ENCODE peak calls at places on chromosomes 4 and X, in six cellular contexts. O is neural progenitor cell, V is lower leg skin, B is fibroblast of mammary gland, P is bronchial epithelial cell, A is Calu3. X is an unnamed sample.

GRCh38 chrX:69154051-69154450 is 11.2 kb downstream of the PJA1 start:
- DNase-seq in O (no peak), V (no peak), B (no peak), P (no peak), A (no peak), X (no peak)

GRCh38 chr4:184262901-184263300 is 45.2 kb upstream of the ENPP6 start:
- DNase-seq in O (no peak), V (peak), B (peak), P (peak), A (no peak), X (no peak)

GRCh38 chr4:116180056-116180690 is 905.2 kb downstream of the TRAM1L1 start:
- DNase-seq in O (peak), V (no peak), B (peak), P (peak), A (peak), X (no peak)

GRCh38 chr4:187276786-187277408 is 553.2 kb upstream of the FAT1 start:
- DNase-seq in O (no peak), V (no peak), B (peak), P (peak), A (no peak), X (no peak)

GRCh38 chr4:3864736-3865721 is 98.8 kb downstream of the ADRA2C start:
- DNase-seq in O (no peak), V (no peak), B (no peak), P (no peak), A (no peak), X (no peak)

GRCh38 chr4:78707793-78708192 is 68.4 kb upstream of the BMP2K start:
- DNase-seq in O (no peak), V (no peak), B (no peak), P (no peak), A (no peak), X (no peak)

GRCh38 chr4:163592207-163592606 is 97.7 kb downstream of the TMA16 start:
- DNase-seq in O (no peak), V (no peak), B (no peak), P (no peak), A (no peak), X (no peak)

GRCh38 chrX:120790118-120790517 is 85.5 kb downstream of the CT47B1 start:
- DNase-seq in O (peak), V (peak), B (peak), P (peak), A (peak), X (no peak)

GRCh38 chr4:74374561-74375327 is 9.8 kb downstream of the EREG start:
- DNase-seq in O (no peak), V (peak), B (peak), P (peak), A (peak), X (no peak)

GRCh38 chrX:12580548-12580947 is 210.7 kb upstream of the PRPS2 start:
- DNase-seq in O (no peak), V (no peak), B (no peak), P (peak), A (no peak), X (no peak)

GRCh38 chr4:141311805-141312204 is 91.1 kb downstream of the ZNF330 start:
- DNase-seq in O (no peak), V (no peak), B (no peak), P (no peak), A (no peak), X (no peak)

GRCh38 chr4:8077181-8078108 is 81.2 kb downstream of the ABLIM2 start:
- DNase-seq in O (no peak), V (no peak), B (no peak), P (no peak), A (no peak), X (no peak)

GRCh38 chrX:10011261-10011931 is 44.2 kb downstream of the CLDN34 start:
- DNase-seq in O (peak), V (no peak), B (no peak), P (peak), A (no peak), X (no peak)

GRCh38 chrX:41441934-41442823 is 5.0 kb upstream of the NYX start:
- DNase-seq in O (peak), V (peak), B (peak), P (peak), A (peak), X (peak)

GRCh38 chrX:155023907-155024833 is 1.6 kb upstream of the F8 start:
- DNase-seq in O (no peak), V (no peak), B (no peak), P (no peak), A (no peak), X (no peak)

GRCh38 chrX:42739771-42740170 is 38.2 kb downstream of the PPP1R2C start:
- DNase-seq in O (no peak), V (no peak), B (no peak), P (no peak), A (no peak), X (no peak)

GRCh38 chrX:32749075-32749474 is 462.3 kb downstream of the DMD start:
- DNase-seq in O (no peak), V (no peak), B (no peak), P (peak), A (no peak), X (no peak)

GRCh38 chr4:107131295-107131694 is 95.2 kb upstream of the DKK2 start:
- DNase-seq in O (no peak), V (no peak), B (peak), P (peak), A (no peak), X (no peak)

GRCh38 chr4:122701061-122701460 is 31.4 kb upstream of the BBS12 start:
- DNase-seq in O (no peak), V (no peak), B (no peak), P (peak), A (no peak), X (no peak)

GRCh38 chr4:153151535-153152452 is 52.4 kb upstream of the TRIM2 start:
- DNase-seq in O (peak), V (no peak), B (no peak), P (peak), A (peak), X (peak)

GRCh38 chr4:176671532-176671931 is 121.2 kb downstream of the VEGFC start:
- DNase-seq in O (no peak), V (no peak), B (no peak), P (no peak), A (no peak), X (no peak)

GRCh38 chrX:10254746-10255145 is 98.0 kb downstream of the CLCN4 start:
- DNase-seq in O (no peak), V (no peak), B (no peak), P (peak), A (peak), X (no peak)

GRCh38 chr4:123600921-123601904 is 204.6 kb downstream of the SPRY1 start:
- DNase-seq in O (no peak), V (no peak), B (no peak), P (no peak), A (no peak), X (no peak)

GRCh38 chrX:74272230-74272629 is 31.8 kb upstream of the ZCCHC13 start:
- DNase-seq in O (no peak), V (no peak), B (no peak), P (no peak), A (no peak), X (no peak)

GRCh38 chr4:174401471-174402130 is 117.9 kb downstream of the CEP44 start:
- DNase-seq in O (peak), V (no peak), B (no peak), P (no peak), A (no peak), X (no peak)

GRCh38 chr4:113646456-113646809 is 115.1 kb downstream of the CAMK2D start:
- DNase-seq in O (peak), V (no peak), B (peak), P (peak), A (no peak), X (no peak)

DNA sequence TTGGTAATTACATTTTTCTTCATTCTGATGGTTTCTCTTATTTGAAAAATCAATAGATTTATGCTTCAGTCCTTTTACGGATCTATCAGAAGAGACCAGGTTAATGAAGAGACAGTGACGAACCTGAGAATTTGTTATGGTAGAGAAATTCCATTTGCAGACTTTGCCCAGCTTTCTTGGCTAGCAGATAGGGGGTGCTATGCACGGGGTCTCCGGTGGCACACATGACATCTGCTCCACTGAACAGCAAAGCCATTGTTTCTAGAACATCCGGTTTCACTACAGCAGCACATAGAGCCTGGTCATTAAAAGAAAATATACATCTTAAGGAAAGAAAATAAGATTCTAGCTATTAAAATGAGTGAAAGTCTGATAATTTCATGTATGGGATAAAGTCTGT is 85.1 kb downstream of the ARAP2 start:
- DNase-seq in O (no peak), V (no peak), B (no peak), P (no peak), A (peak), X (no peak)
- TF ChIP-seq CTCF in O (peak), V (no peak), B (no peak), P (no peak), A (no peak), X (no peak)

GRCh38 chrX:13900351-13900750 is 83.5 kb upstream of the GPM6B start:
- DNase-seq in O (no peak), V (no peak), B (no peak), P (no peak), A (no peak), X (no peak)

GRCh38 chrX:13899607-13900006 is 82.7 kb upstream of the GPM6B start:
- DNase-seq in O (no peak), V (peak), B (peak), P (peak), A (peak), X (no peak)

GRCh38 chrX:13898603-13899002 is 81.7 kb upstream of the GPM6B start:
- DNase-seq in O (no peak), V (no peak), B (peak), P (peak), A (no peak), X (no peak)

GRCh38 chrX:13897571-13897970 is 80.7 kb upstream of the GPM6B start:
- DNase-seq in O (no peak), V (no peak), B (peak), P (no peak), A (no peak), X (no peak)

GRCh38 chrX:13898084-13898483 is 81.2 kb upstream of the GPM6B start:
- DNase-seq in O (peak), V (no peak), B (peak), P (no peak), A (no peak), X (no peak)
- TF ChIP-seq CTCF in O (peak), V (no peak), B (peak), P (peak), A (no peak), X (no peak)

GRCh38 chrX:20718592-20718991 is 451.9 kb upstream of the RPS6KA3 start:
- DNase-seq in O (peak), V (no peak), B (no peak), P (no peak), A (no peak), X (no peak)
- TF ChIP-seq CTCF in O (no peak), V (no peak), B (no peak), P (no peak), A (no peak), X (no peak)

GRCh38 chrX:14359727-14360126 is 169.6 kb upstream of the GLRA2 start:
- DNase-seq in O (no peak), V (no peak), B (no peak), P (no peak), A (peak), X (no peak)

GRCh38 chrX:14354541-14354940 is 174.8 kb upstream of the GLRA2 start:
- DNase-seq in O (no peak), V (no peak), B (peak), P (no peak), A (no peak), X (no peak)

GRCh38 chrX:14356401-14356800 is 172.9 kb upstream of the GLRA2 start:
- DNase-seq in O (no peak), V (no peak), B (peak), P (peak), A (no peak), X (no peak)

GRCh38 chrX:14359316-14359715 is 170.0 kb upstream of the GLRA2 start:
- DNase-seq in O (no peak), V (no peak), B (no peak), P (peak), A (no peak), X (no peak)

DNA sequence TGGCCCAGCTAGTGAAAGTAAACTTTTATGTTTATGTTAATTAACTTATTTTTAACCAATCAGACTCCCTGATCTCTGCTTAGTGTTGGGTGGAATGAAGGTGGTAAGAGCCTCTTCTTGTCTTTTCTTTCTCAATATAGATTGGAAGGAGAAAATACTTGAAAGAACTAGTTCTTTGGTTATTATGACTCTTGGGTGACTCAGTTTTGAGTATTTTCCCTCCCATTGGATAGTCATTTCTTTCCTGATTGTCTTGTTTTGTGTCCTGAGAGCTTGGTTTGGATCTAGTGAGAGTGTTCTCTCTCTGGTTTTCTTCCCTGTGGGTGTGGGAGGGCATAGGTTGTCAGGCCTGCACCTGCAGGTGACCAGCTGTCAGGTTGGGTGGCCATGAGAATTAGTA is 172.0 kb upstream of the GLRA2 start:
- DNase-seq in O (no peak), V (no peak), B (peak), P (peak), A (no peak), X (no peak)
- TF ChIP-seq CTCF in O (no peak), V (no peak), B (no peak), P (no peak), A (no peak), X (no peak)

GRCh38 chrX:115373308-115373707 is 83.8 kb downstream of the LUZP4 start:
- DNase-seq in O (peak), V (no peak), B (no peak), P (no peak), A (no peak), X (no peak)

GRCh38 chrX:115378471-115378870 is 89.0 kb downstream of the LUZP4 start:
- DNase-seq in O (no peak), V (no peak), B (peak), P (no peak), A (no peak), X (no peak)
- TF ChIP-seq CTCF in O (no peak), V (no peak), B (no peak), P (no peak), A (no peak), X (no peak)

DNA sequence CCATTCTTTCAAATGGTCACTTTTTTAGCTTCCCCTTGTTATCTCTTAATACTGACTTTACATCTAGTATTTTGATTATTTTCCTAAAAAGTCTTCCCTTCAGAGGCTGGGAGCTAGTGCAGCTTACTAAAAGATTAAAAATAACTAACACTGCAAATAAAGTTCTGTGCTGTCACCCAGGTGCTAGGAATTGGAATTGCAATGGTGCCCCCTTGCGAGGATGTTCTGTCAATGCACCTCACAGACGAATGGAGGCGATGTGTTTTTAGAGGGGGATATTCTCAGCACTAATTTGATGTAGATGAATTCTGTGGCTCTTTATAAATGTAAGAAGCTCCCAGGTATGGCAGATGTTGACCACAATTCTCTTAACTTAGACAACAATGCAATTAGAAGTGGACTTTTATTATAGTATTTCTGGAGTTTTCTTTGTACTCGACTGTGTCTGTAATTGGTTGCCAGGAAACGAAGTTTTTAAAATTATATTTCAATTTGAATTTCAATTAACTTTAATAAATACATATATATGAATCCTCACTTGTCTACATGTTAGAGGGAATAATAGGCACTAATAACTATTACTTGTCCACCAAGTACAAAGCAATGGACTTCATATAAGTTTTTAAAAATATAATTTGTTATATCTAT is 22.0 kb upstream of the SMIM31 start:
- DNase-seq in O (peak), V (no peak), B (peak), P (peak), A (peak), X (peak)
- TF ChIP-seq CTCF in O (peak), V (no peak), B (peak), P (peak), A (peak), X (peak)

DNA sequence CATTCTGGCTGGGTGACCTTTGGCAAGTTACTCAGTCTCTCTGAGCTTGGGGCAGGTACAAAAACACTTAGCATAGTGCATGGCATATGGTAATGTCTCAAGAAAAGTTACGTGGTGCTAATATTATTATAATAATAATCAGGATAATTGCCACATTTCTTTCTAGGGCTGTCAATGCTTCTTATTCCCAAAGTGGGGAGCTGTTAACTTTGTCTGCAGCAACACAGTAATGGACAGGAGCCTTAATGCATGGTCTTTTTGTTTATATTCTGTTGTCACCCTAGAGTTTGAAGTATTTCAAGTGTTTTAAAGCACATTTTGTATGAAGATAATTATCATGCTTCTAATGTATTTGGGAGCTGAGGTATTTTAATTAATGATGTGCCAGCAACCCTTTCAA is 121.8 kb downstream of the FHIP1A start:
- DNase-seq in O (no peak), V (no peak), B (no peak), P (no peak), A (no peak), X (no peak)
- TF ChIP-seq CTCF in O (peak), V (no peak), B (no peak), P (peak), A (no peak), X (no peak)

X was measured in progenitor cell of endocrine pancreas.